ENCODE peak calls at places on chromosomes 13 and 19, in four cellular contexts. P is GM23338, W is OCI-LY7, E is SK-N-SH. S is an unnamed sample.

GRCh38 chr13:90205911-90206310 is 1141.6 kb upstream of the MIR17HG start:
- DNase-seq in P (no peak), W (no peak), E (no peak), S (no peak)

GRCh38 chr13:50797081-50797480 is 46.4 kb downstream of the DLEU7 start:
- DNase-seq in P (no peak), W (no peak), E (no peak), S (no peak)

GRCh38 chr13:25901460-25902376 is 150.1 kb downstream of the SHISA2 start:
- DNase-seq in P (no peak), W (peak; percentile 11), E (peak; percentile 51), S (no peak)

GRCh38 chr19:51141181-51141580 is 920 bp upstream of the SIGLEC7 start:
- DNase-seq in P (no peak), W (no peak), E (no peak), S (no peak)

GRCh38 chr13:57878291-57878690 is 246.7 kb downstream of the PCDH17 start:
- DNase-seq in P (no peak), W (no peak), E (no peak), S (no peak)

GRCh38 chr19:50242586-50242985 is 39.2 kb downstream of the MYH14 start:
- DNase-seq in P (no peak), W (no peak), E (no peak), S (peak; percentile 49)

GRCh38 chr19:24033962-24034342 is 53.0 kb upstream of the ZNF254 start:
- DNase-seq in P (peak; percentile 50), W (peak; percentile 29), E (peak; percentile 45), S (peak; percentile 89)

GRCh38 chr19:38684078-38684861 is 36.8 kb downstream of the ACTN4 start:
- DNase-seq in P (no peak), W (no peak), E (no peak), S (peak; percentile 97)

GRCh38 chr13:30173301-30173605 is 134.1 kb downstream of the KATNAL1 start:
- DNase-seq in P (peak; percentile 17), W (peak; percentile 7), E (no peak), S (no peak)

GRCh38 chr19:47695533-47696262 is 17.5 kb upstream of the EHD2 start:
- DNase-seq in P (no peak), W (no peak), E (no peak), S (no peak)
- H3K27ac ChIP-seq in P (no peak overlapping the region), W (no peak overlapping the region), E (no peak overlapping the region), S (no peak overlapping the region)

GRCh38 chr13:74929436-74929835 is 552.5 kb downstream of the TBC1D4 start:
- DNase-seq in P (no peak), W (no peak), E (no peak), S (no peak)
- H3K9me2 ChIP-seq in P (no peaks in the 10 kb centered on the region), W (no peaks in the 10 kb centered on the region), E (no peaks in the 10 kb centered on the region), S (peaks cover 3% of the 10 kb centered on the region)

GRCh38 chr13:114230117-114230516 is 4.6 kb upstream of the CDC16 start:
- DNase-seq in P (peak; percentile 83), W (no peak), E (no peak), S (peak; percentile 48)
- H3K27ac ChIP-seq in P (peak overlapping the region; percentile 95), W (no peak overlapping the region), E (no peak overlapping the region), S (no peak overlapping the region)

DNA sequence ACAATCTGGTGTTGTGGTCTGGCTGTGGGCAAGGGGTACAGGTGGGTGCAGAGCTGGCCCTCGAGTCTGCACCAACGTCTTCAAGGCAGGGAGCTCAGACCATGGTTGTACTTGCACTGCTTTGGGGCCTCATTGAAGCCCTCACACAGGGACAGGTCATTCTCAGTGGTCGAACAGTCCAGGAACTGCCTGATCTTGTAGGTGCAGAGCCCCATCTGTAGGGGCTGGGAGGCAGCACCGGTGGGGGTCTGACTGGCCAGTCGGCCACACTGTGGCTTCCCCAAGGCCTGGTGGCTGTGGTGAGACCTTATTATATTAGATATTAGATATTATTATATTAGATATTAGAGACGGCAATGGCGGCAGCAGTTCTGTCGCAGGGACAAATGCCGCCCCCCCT is 14.0 kb downstream of the S1PR2 start:
- DNase-seq in P (no peak), W (no peak), E (no peak), S (no peak)
- H3K9me2 ChIP-seq in P (no peaks in the 10 kb centered on the region), W (no peaks in the 10 kb centered on the region), E (no peaks in the 10 kb centered on the region), S (no peaks in the 10 kb centered on the region)

GRCh38 chr13:41211062-41211461 is 16.7 kb upstream of the KBTBD7 start:
- DNase-seq in P (no peak), W (no peak), E (no peak), S (no peak)
- H3K27ac ChIP-seq in P (no peak overlapping the region), W (no peak overlapping the region), E (no peak overlapping the region), S (no peak overlapping the region)

GRCh38 chr13:107886118-107886517 is 329.2 kb downstream of the LIG4 start:
- DNase-seq in P (no peak), W (no peak), E (no peak), S (no peak)
- H3K9me2 ChIP-seq in P (peaks cover 6% of the 10 kb centered on the region), W (no peaks in the 10 kb centered on the region), E (no peaks in the 10 kb centered on the region), S (no peaks in the 10 kb centered on the region)

GRCh38 chr19:55333870-55334269 is 5.8 kb upstream of the KMT5C start:
- DNase-seq in P (no peak), W (no peak), E (no peak), S (no peak)
- H3K27ac ChIP-seq in P (no peak overlapping the region), W (no peak overlapping the region), E (no peak overlapping the region), S (no peak overlapping the region)

GRCh38 chr13:21568854-21569253 is 35.1 kb downstream of the MICU2 start:
- DNase-seq in P (no peak), W (no peak), E (no peak), S (no peak)
- H3K9me2 ChIP-seq in P (no peaks in the 10 kb centered on the region), W (no peaks in the 10 kb centered on the region), E (no peaks in the 10 kb centered on the region), S (no peaks in the 10 kb centered on the region)

DNA sequence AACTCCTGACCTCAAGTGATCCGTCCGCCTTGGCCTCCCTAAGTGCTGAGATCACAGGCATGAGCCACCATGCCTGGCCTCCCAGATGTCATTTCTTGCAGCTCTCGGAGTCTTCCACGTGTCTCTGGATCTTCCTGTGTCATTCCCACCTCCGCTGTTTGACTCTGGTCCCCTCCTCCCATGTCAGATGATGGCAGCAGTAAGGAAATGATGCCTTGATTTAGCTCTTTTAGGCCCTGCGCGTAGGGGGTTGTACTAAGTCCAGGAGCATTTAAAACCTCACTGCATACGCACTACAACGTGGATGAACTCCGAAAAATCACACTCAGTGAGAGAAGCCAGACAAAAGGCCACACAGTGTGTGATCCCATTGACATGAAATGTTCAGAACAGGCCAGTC is 113.1 kb downstream of the GNG7 start:
- DNase-seq in P (peak; percentile 0), W (no peak), E (no peak), S (no peak)
- H3K27ac ChIP-seq in P (no peak overlapping the region), W (no peak overlapping the region), E (no peak overlapping the region), S (no peak overlapping the region)